ENCODE peak calls at places on chromosomes 2 and 18, in seven cellular contexts. One of them, this sample, is unnamed.

GRCh38 chr2:171319164-171319810 is 114.5 kb downstream of the METTL8 start:
- DNase-seq in suprapubic skin: no peak
- DNase-seq in cardiac fibroblast: peak
- DNase-seq in dorsolateral prefrontal cortex: no peak
- DNase-seq in cardiac muscle cell: peak
- DNase-seq in mucosa of descending colon: peak
- DNase-seq in activated CD8-positive, alpha-beta T cell treated with anti-CD3 and anti-CD28 coated beads for 36 hours: peak
- DNase-seq in this sample: peak

GRCh38 chr2:188291617-188292445 is at the start of gene GULP1:
- DNase-seq in activated CD8-positive, alpha-beta T cell treated with anti-CD3 and anti-CD28 coated beads for 36 hours: no peak
- DNase-seq in mucosa of descending colon: peak
- DNase-seq in dorsolateral prefrontal cortex: peak
- DNase-seq in cardiac muscle cell: peak
- DNase-seq in suprapubic skin: peak
- DNase-seq in cardiac fibroblast: peak
- DNase-seq in this sample: peak

GRCh38 chr2:47386551-47386950 is 16.4 kb upstream of the MSH2 start:
- DNase-seq in cardiac fibroblast: no peak
- DNase-seq in mucosa of descending colon: no peak
- DNase-seq in dorsolateral prefrontal cortex: no peak
- DNase-seq in suprapubic skin: no peak
- DNase-seq in cardiac muscle cell: no peak
- DNase-seq in activated CD8-positive, alpha-beta T cell treated with anti-CD3 and anti-CD28 coated beads for 36 hours: no peak
- DNase-seq in this sample: no peak

GRCh38 chr2:110115291-110116032 is at the start of gene MALL:
- DNase-seq in cardiac muscle cell: no peak
- DNase-seq in cardiac fibroblast: no peak
- DNase-seq in dorsolateral prefrontal cortex: no peak
- DNase-seq in mucosa of descending colon: peak
- DNase-seq in suprapubic skin: peak
- DNase-seq in activated CD8-positive, alpha-beta T cell treated with anti-CD3 and anti-CD28 coated beads for 36 hours: peak
- DNase-seq in this sample: no peak

GRCh38 chr2:232239956-232240681 is 138.4 kb upstream of the ALPP start:
- DNase-seq in cardiac muscle cell: no peak
- DNase-seq in activated CD8-positive, alpha-beta T cell treated with anti-CD3 and anti-CD28 coated beads for 36 hours: peak
- DNase-seq in dorsolateral prefrontal cortex: no peak
- DNase-seq in mucosa of descending colon: no peak
- DNase-seq in cardiac fibroblast: peak
- DNase-seq in suprapubic skin: no peak
- DNase-seq in this sample: no peak

GRCh38 chr2:28644760-28645159 is 106.9 kb upstream of the PPP1CB start:
- DNase-seq in mucosa of descending colon: no peak
- DNase-seq in suprapubic skin: no peak
- DNase-seq in dorsolateral prefrontal cortex: no peak
- DNase-seq in cardiac muscle cell: no peak
- DNase-seq in activated CD8-positive, alpha-beta T cell treated with anti-CD3 and anti-CD28 coated beads for 36 hours: no peak
- DNase-seq in cardiac fibroblast: no peak
- DNase-seq in this sample: no peak

GRCh38 chr2:69584127-69584889 is 59.2 kb downstream of the AAK1 start:
- DNase-seq in dorsolateral prefrontal cortex: no peak
- DNase-seq in cardiac muscle cell: no peak
- DNase-seq in suprapubic skin: no peak
- DNase-seq in cardiac fibroblast: no peak
- DNase-seq in activated CD8-positive, alpha-beta T cell treated with anti-CD3 and anti-CD28 coated beads for 36 hours: no peak
- DNase-seq in mucosa of descending colon: no peak
- DNase-seq in this sample: no peak

GRCh38 chr2:21317131-21317530 is 193.4 kb downstream of the TDRD15 start:
- DNase-seq in activated CD8-positive, alpha-beta T cell treated with anti-CD3 and anti-CD28 coated beads for 36 hours: peak
- DNase-seq in cardiac muscle cell: peak
- DNase-seq in cardiac fibroblast: peak
- DNase-seq in mucosa of descending colon: peak
- DNase-seq in suprapubic skin: no peak
- DNase-seq in dorsolateral prefrontal cortex: peak
- DNase-seq in this sample: peak

GRCh38 chr2:144703852-144704324 is 184.0 kb upstream of the ZEB2 start:
- DNase-seq in dorsolateral prefrontal cortex: no peak
- DNase-seq in suprapubic skin: peak
- DNase-seq in mucosa of descending colon: peak
- DNase-seq in activated CD8-positive, alpha-beta T cell treated with anti-CD3 and anti-CD28 coated beads for 36 hours: peak
- DNase-seq in cardiac muscle cell: peak
- DNase-seq in cardiac fibroblast: peak
- DNase-seq in this sample: peak

GRCh38 chr2:149715005-149715592 is 127.5 kb upstream of the MMADHC start:
- DNase-seq in dorsolateral prefrontal cortex: no peak
- DNase-seq in activated CD8-positive, alpha-beta T cell treated with anti-CD3 and anti-CD28 coated beads for 36 hours: no peak
- DNase-seq in cardiac muscle cell: peak
- DNase-seq in suprapubic skin: no peak
- DNase-seq in cardiac fibroblast: peak
- DNase-seq in mucosa of descending colon: peak
- DNase-seq in this sample: peak

GRCh38 chr2:43068730-43069517 is 157.5 kb downstream of the ZFP36L2 start:
- DNase-seq in cardiac muscle cell: no peak
- DNase-seq in cardiac fibroblast: no peak
- DNase-seq in dorsolateral prefrontal cortex: no peak
- DNase-seq in mucosa of descending colon: no peak
- DNase-seq in suprapubic skin: peak
- DNase-seq in activated CD8-positive, alpha-beta T cell treated with anti-CD3 and anti-CD28 coated beads for 36 hours: no peak
- DNase-seq in this sample: no peak

GRCh38 chr2:20378891-20379519 is 28.4 kb upstream of the PUM2 start:
- DNase-seq in mucosa of descending colon: peak
- DNase-seq in activated CD8-positive, alpha-beta T cell treated with anti-CD3 and anti-CD28 coated beads for 36 hours: no peak
- DNase-seq in cardiac fibroblast: peak
- DNase-seq in suprapubic skin: peak
- DNase-seq in dorsolateral prefrontal cortex: peak
- DNase-seq in cardiac muscle cell: peak
- DNase-seq in this sample: peak

GRCh38 chr2:217335341-217335966 is 475.6 kb upstream of the TNP1 start:
- DNase-seq in activated CD8-positive, alpha-beta T cell treated with anti-CD3 and anti-CD28 coated beads for 36 hours: no peak
- DNase-seq in cardiac muscle cell: no peak
- DNase-seq in dorsolateral prefrontal cortex: no peak
- DNase-seq in suprapubic skin: no peak
- DNase-seq in mucosa of descending colon: no peak
- DNase-seq in cardiac fibroblast: no peak
- DNase-seq in this sample: no peak

GRCh38 chr18:79371536-79372210 is 24.1 kb upstream of the NFATC1 start:
- DNase-seq in cardiac fibroblast: no peak
- DNase-seq in activated CD8-positive, alpha-beta T cell treated with anti-CD3 and anti-CD28 coated beads for 36 hours: peak
- DNase-seq in cardiac muscle cell: no peak
- DNase-seq in dorsolateral prefrontal cortex: no peak
- DNase-seq in mucosa of descending colon: no peak
- DNase-seq in suprapubic skin: peak
- DNase-seq in this sample: no peak

GRCh38 chr2:195330513-195330956 is 326.5 kb upstream of the SLC39A10 start:
- DNase-seq in cardiac fibroblast: no peak
- DNase-seq in mucosa of descending colon: peak
- DNase-seq in activated CD8-positive, alpha-beta T cell treated with anti-CD3 and anti-CD28 coated beads for 36 hours: no peak
- DNase-seq in cardiac muscle cell: no peak
- DNase-seq in suprapubic skin: no peak
- DNase-seq in dorsolateral prefrontal cortex: no peak
- DNase-seq in this sample: no peak

GRCh38 chr18:55522011-55522410 is 66.0 kb downstream of the TCF4 start:
- DNase-seq in mucosa of descending colon: peak
- DNase-seq in cardiac muscle cell: peak
- DNase-seq in activated CD8-positive, alpha-beta T cell treated with anti-CD3 and anti-CD28 coated beads for 36 hours: peak
- DNase-seq in suprapubic skin: no peak
- DNase-seq in dorsolateral prefrontal cortex: no peak
- DNase-seq in cardiac fibroblast: peak
- DNase-seq in this sample: no peak

GRCh38 chr18:46329736-46330246 is 225.6 kb downstream of the HAUS1 start:
- DNase-seq in mucosa of descending colon: no peak
- DNase-seq in cardiac muscle cell: no peak
- DNase-seq in activated CD8-positive, alpha-beta T cell treated with anti-CD3 and anti-CD28 coated beads for 36 hours: no peak
- DNase-seq in suprapubic skin: no peak
- DNase-seq in cardiac fibroblast: no peak
- DNase-seq in dorsolateral prefrontal cortex: no peak
- DNase-seq in this sample: no peak

GRCh38 chr2:124816007-124816406 is 790.9 kb downstream of the CNTNAP5 start:
- DNase-seq in cardiac fibroblast: no peak
- DNase-seq in activated CD8-positive, alpha-beta T cell treated with anti-CD3 and anti-CD28 coated beads for 36 hours: no peak
- DNase-seq in mucosa of descending colon: no peak
- DNase-seq in dorsolateral prefrontal cortex: no peak
- DNase-seq in cardiac muscle cell: no peak
- DNase-seq in suprapubic skin: no peak
- DNase-seq in this sample: no peak

GRCh38 chr18:7987284-7987976 is 420.3 kb downstream of the PTPRM start:
- DNase-seq in cardiac fibroblast: peak
- DNase-seq in activated CD8-positive, alpha-beta T cell treated with anti-CD3 and anti-CD28 coated beads for 36 hours: no peak
- DNase-seq in mucosa of descending colon: no peak
- DNase-seq in suprapubic skin: no peak
- DNase-seq in dorsolateral prefrontal cortex: no peak
- DNase-seq in cardiac muscle cell: peak
- DNase-seq in this sample: peak

GRCh38 chr2:220181158-220181557 is 553.7 kb downstream of the SLC4A3 start:
- DNase-seq in suprapubic skin: no peak
- DNase-seq in dorsolateral prefrontal cortex: no peak
- DNase-seq in mucosa of descending colon: no peak
- DNase-seq in activated CD8-positive, alpha-beta T cell treated with anti-CD3 and anti-CD28 coated beads for 36 hours: no peak
- DNase-seq in cardiac muscle cell: no peak
- DNase-seq in cardiac fibroblast: no peak
- DNase-seq in this sample: no peak

GRCh38 chr2:231218356-231218755 is 19.9 kb downstream of the ARMC9 start:
- DNase-seq in dorsolateral prefrontal cortex: no peak
- DNase-seq in cardiac muscle cell: no peak
- DNase-seq in mucosa of descending colon: no peak
- DNase-seq in cardiac fibroblast: no peak
- DNase-seq in suprapubic skin: no peak
- DNase-seq in activated CD8-positive, alpha-beta T cell treated with anti-CD3 and anti-CD28 coated beads for 36 hours: no peak
- DNase-seq in this sample: no peak

GRCh38 chr2:231213931-231214642 is 15.7 kb downstream of the ARMC9 start:
- DNase-seq in cardiac muscle cell: no peak
- DNase-seq in dorsolateral prefrontal cortex: no peak
- DNase-seq in activated CD8-positive, alpha-beta T cell treated with anti-CD3 and anti-CD28 coated beads for 36 hours: no peak
- DNase-seq in mucosa of descending colon: no peak
- DNase-seq in suprapubic skin: no peak
- DNase-seq in cardiac fibroblast: no peak
- DNase-seq in this sample: no peak

GRCh38 chr2:231207734-231208133 is 9.3 kb downstream of the ARMC9 start:
- DNase-seq in suprapubic skin: no peak
- DNase-seq in mucosa of descending colon: no peak
- DNase-seq in cardiac muscle cell: no peak
- DNase-seq in activated CD8-positive, alpha-beta T cell treated with anti-CD3 and anti-CD28 coated beads for 36 hours: no peak
- DNase-seq in cardiac fibroblast: no peak
- DNase-seq in dorsolateral prefrontal cortex: no peak
- DNase-seq in this sample: no peak

GRCh38 chr2:231211461-231211860 is 13.0 kb downstream of the ARMC9 start:
- DNase-seq in cardiac fibroblast: no peak
- DNase-seq in cardiac muscle cell: peak
- DNase-seq in suprapubic skin: no peak
- DNase-seq in mucosa of descending colon: no peak
- DNase-seq in dorsolateral prefrontal cortex: no peak
- DNase-seq in activated CD8-positive, alpha-beta T cell treated with anti-CD3 and anti-CD28 coated beads for 36 hours: no peak
- DNase-seq in this sample: no peak

GRCh38 chr2:231212329-231212845 is 14.0 kb downstream of the ARMC9 start:
- DNase-seq in activated CD8-positive, alpha-beta T cell treated with anti-CD3 and anti-CD28 coated beads for 36 hours: no peak
- DNase-seq in mucosa of descending colon: no peak
- DNase-seq in suprapubic skin: no peak
- DNase-seq in cardiac muscle cell: no peak
- DNase-seq in cardiac fibroblast: peak
- DNase-seq in dorsolateral prefrontal cortex: no peak
- DNase-seq in this sample: no peak
- TF ChIP-seq CTCF in activated CD8-positive, alpha-beta T cell treated with anti-CD3 and anti-CD28 coated beads for 36 hours: no peak
- TF ChIP-seq CTCF in mucosa of descending colon: no peak
- TF ChIP-seq CTCF in suprapubic skin: no peak
- TF ChIP-seq CTCF in cardiac muscle cell: no peak
- TF ChIP-seq CTCF in cardiac fibroblast: no peak
- TF ChIP-seq CTCF in dorsolateral prefrontal cortex: no peak
- TF ChIP-seq CTCF in this sample: no peak

GRCh38 chr2:160697817-160698216 is 204.2 kb upstream of the RBMS1 start:
- DNase-seq in activated CD8-positive, alpha-beta T cell treated with anti-CD3 and anti-CD28 coated beads for 36 hours: no peak
- DNase-seq in mucosa of descending colon: no peak
- DNase-seq in dorsolateral prefrontal cortex: no peak
- DNase-seq in suprapubic skin: no peak
- DNase-seq in cardiac muscle cell: no peak
- DNase-seq in cardiac fibroblast: no peak
- DNase-seq in this sample: no peak

GRCh38 chr2:160700415-160700814 is 206.8 kb upstream of the RBMS1 start:
- DNase-seq in cardiac muscle cell: no peak
- DNase-seq in activated CD8-positive, alpha-beta T cell treated with anti-CD3 and anti-CD28 coated beads for 36 hours: no peak
- DNase-seq in mucosa of descending colon: no peak
- DNase-seq in cardiac fibroblast: no peak
- DNase-seq in dorsolateral prefrontal cortex: no peak
- DNase-seq in suprapubic skin: no peak
- DNase-seq in this sample: no peak

GRCh38 chr2:160703648-160704585 is 210.3 kb upstream of the RBMS1 start:
- DNase-seq in activated CD8-positive, alpha-beta T cell treated with anti-CD3 and anti-CD28 coated beads for 36 hours: peak
- DNase-seq in cardiac fibroblast: no peak
- DNase-seq in mucosa of descending colon: peak
- DNase-seq in cardiac muscle cell: no peak
- DNase-seq in dorsolateral prefrontal cortex: no peak
- DNase-seq in suprapubic skin: no peak
- DNase-seq in this sample: no peak

GRCh38 chr2:160701822-160702221 is 208.2 kb upstream of the RBMS1 start:
- DNase-seq in cardiac muscle cell: no peak
- DNase-seq in activated CD8-positive, alpha-beta T cell treated with anti-CD3 and anti-CD28 coated beads for 36 hours: no peak
- DNase-seq in suprapubic skin: no peak
- DNase-seq in dorsolateral prefrontal cortex: no peak
- DNase-seq in mucosa of descending colon: no peak
- DNase-seq in cardiac fibroblast: no peak
- DNase-seq in this sample: no peak

GRCh38 chr2:160700006-160700405 is 206.4 kb upstream of the RBMS1 start:
- DNase-seq in cardiac muscle cell: peak
- DNase-seq in dorsolateral prefrontal cortex: no peak
- DNase-seq in suprapubic skin: no peak
- DNase-seq in mucosa of descending colon: no peak
- DNase-seq in activated CD8-positive, alpha-beta T cell treated with anti-CD3 and anti-CD28 coated beads for 36 hours: no peak
- DNase-seq in cardiac fibroblast: no peak
- DNase-seq in this sample: peak
- TF ChIP-seq CTCF in cardiac muscle cell: no peak
- TF ChIP-seq CTCF in dorsolateral prefrontal cortex: no peak
- TF ChIP-seq CTCF in suprapubic skin: no peak
- TF ChIP-seq CTCF in mucosa of descending colon: no peak
- TF ChIP-seq CTCF in activated CD8-positive, alpha-beta T cell treated with anti-CD3 and anti-CD28 coated beads for 36 hours: no peak
- TF ChIP-seq CTCF in cardiac fibroblast: no peak
- TF ChIP-seq CTCF in this sample: no peak

GRCh38 chr2:178413472-178414265 is 37.3 kb downstream of the PRKRA start:
- DNase-seq in activated CD8-positive, alpha-beta T cell treated with anti-CD3 and anti-CD28 coated beads for 36 hours: peak
- DNase-seq in suprapubic skin: peak
- DNase-seq in cardiac fibroblast: peak
- DNase-seq in mucosa of descending colon: peak
- DNase-seq in cardiac muscle cell: peak
- DNase-seq in dorsolateral prefrontal cortex: peak
- DNase-seq in this sample: peak
- TF ChIP-seq CTCF in activated CD8-positive, alpha-beta T cell treated with anti-CD3 and anti-CD28 coated beads for 36 hours: no peak
- TF ChIP-seq CTCF in suprapubic skin: no peak
- TF ChIP-seq CTCF in cardiac fibroblast: no peak
- TF ChIP-seq CTCF in mucosa of descending colon: no peak
- TF ChIP-seq CTCF in cardiac muscle cell: no peak
- TF ChIP-seq CTCF in dorsolateral prefrontal cortex: no peak
- TF ChIP-seq CTCF in this sample: no peak

GRCh38 chr2:31693882-31694281 is 113.1 kb upstream of the SRD5A2 start:
- DNase-seq in cardiac muscle cell: peak
- DNase-seq in dorsolateral prefrontal cortex: no peak
- DNase-seq in mucosa of descending colon: no peak
- DNase-seq in cardiac fibroblast: peak
- DNase-seq in suprapubic skin: no peak
- DNase-seq in activated CD8-positive, alpha-beta T cell treated with anti-CD3 and anti-CD28 coated beads for 36 hours: no peak
- DNase-seq in this sample: peak

GRCh38 chr2:31696068-31696467 is 115.3 kb upstream of the SRD5A2 start:
- DNase-seq in activated CD8-positive, alpha-beta T cell treated with anti-CD3 and anti-CD28 coated beads for 36 hours: no peak
- DNase-seq in suprapubic skin: no peak
- DNase-seq in dorsolateral prefrontal cortex: no peak
- DNase-seq in cardiac muscle cell: no peak
- DNase-seq in cardiac fibroblast: no peak
- DNase-seq in mucosa of descending colon: no peak
- DNase-seq in this sample: no peak

GRCh38 chr2:31694444-31694843 is 113.7 kb upstream of the SRD5A2 start:
- DNase-seq in cardiac fibroblast: peak
- DNase-seq in mucosa of descending colon: no peak
- DNase-seq in activated CD8-positive, alpha-beta T cell treated with anti-CD3 and anti-CD28 coated beads for 36 hours: no peak
- DNase-seq in cardiac muscle cell: peak
- DNase-seq in dorsolateral prefrontal cortex: no peak
- DNase-seq in suprapubic skin: no peak
- DNase-seq in this sample: peak
- TF ChIP-seq CTCF in cardiac fibroblast: peak
- TF ChIP-seq CTCF in mucosa of descending colon: no peak
- TF ChIP-seq CTCF in activated CD8-positive, alpha-beta T cell treated with anti-CD3 and anti-CD28 coated beads for 36 hours: no peak
- TF ChIP-seq CTCF in cardiac muscle cell: no peak
- TF ChIP-seq CTCF in dorsolateral prefrontal cortex: no peak
- TF ChIP-seq CTCF in suprapubic skin: no peak
- TF ChIP-seq CTCF in this sample: peak